ENCODE peak calls at places on chromosomes 6 and 20, in seven cellular contexts. W is SK-N-SH, I is T47D, F is HCT116, H is GM12878, T is HepG2, A is K562. D is an unnamed sample.

GRCh38 chr6:153941768-153942167 is 97.3 kb upstream of the OPRM1 start:
- DNase-seq in I (no peak), H (no peak), T (peak), A (no peak), F (no peak), W (no peak), D (no peak)

GRCh38 chr6:137927777-137928218 is 60.7 kb downstream of the TNFAIP3 start:
- DNase-seq in F (no peak), I (no peak), W (no peak), H (peak), T (no peak), A (no peak), D (no peak)

GRCh38 chr6:140043357-140043756 is 668.9 kb upstream of the CITED2 start:
- DNase-seq in W (no peak), H (no peak), F (peak), T (no peak), A (no peak), I (no peak), D (no peak)

GRCh38 chr6:121190122-121190521 is 144.2 kb downstream of the TBC1D32 start:
- DNase-seq in F (no peak), A (no peak), I (no peak), T (no peak), H (no peak), W (no peak), D (no peak)

GRCh38 chr20:3239026-3239866 is at the start of gene SLC4A11:
- DNase-seq in W (peak), A (peak), T (peak), F (peak), H (no peak), I (peak), D (peak)

GRCh38 chr6:14638932-14639875 is 521.6 kb downstream of the CD83 start:
- DNase-seq in H (peak), T (no peak), A (peak), F (no peak), I (no peak), W (peak), D (no peak)

GRCh38 chr6:2938004-2938631 is 33.2 kb downstream of the SERPINB6 start:
- DNase-seq in F (no peak), I (no peak), H (no peak), A (no peak), T (no peak), W (no peak), D (no peak)

GRCh38 chr6:82248233-82248735 is 740 bp upstream of the IBTK start:
- DNase-seq in A (peak), T (peak), I (peak), H (no peak), W (no peak), F (peak), D (no peak)

GRCh38 chr20:63346131-63347080 is 14.7 kb downstream of the CHRNA4 start:
- DNase-seq in A (no peak), F (no peak), T (no peak), I (no peak), H (no peak), W (no peak), D (no peak)

GRCh38 chr6:169976301-169977081 is 225.1 kb downstream of the ERMARD start:
- DNase-seq in W (no peak), T (no peak), H (no peak), F (no peak), A (no peak), I (no peak), D (no peak)

GRCh38 chr6:160510199-160510598 is 153.9 kb downstream of the LPA start:
- DNase-seq in F (no peak), I (no peak), H (no peak), W (no peak), A (peak), T (no peak), D (no peak)

GRCh38 chr6:159056003-159056402 is 11.2 kb upstream of the TAGAP start:
- DNase-seq in I (no peak), W (no peak), F (no peak), T (no peak), H (no peak), A (no peak), D (no peak)

GRCh38 chr6:141498980-141499379 is 633.7 kb upstream of the GJE1 start:
- DNase-seq in W (no peak), T (no peak), I (no peak), A (no peak), F (no peak), H (no peak), D (no peak)

GRCh38 chr20:43938932-43939761 is 24.5 kb downstream of the TOX2 start:
- DNase-seq in H (no peak), I (peak), T (peak), F (no peak), W (no peak), A (no peak), D (no peak)

GRCh38 chr20:57501461-57502330 is 23.2 kb downstream of the CTCFL start:
- DNase-seq in I (peak), T (no peak), F (no peak), W (no peak), A (no peak), H (no peak), D (no peak)

GRCh38 chr6:34867484-34867883 is 20.4 kb downstream of the TAF11 start:
- DNase-seq in F (no peak), W (no peak), T (peak), A (no peak), I (peak), H (no peak), D (no peak)

GRCh38 chr20:33561981-33562601 is 72.2 kb downstream of the CBFA2T2 start:
- DNase-seq in H (no peak), F (peak), W (peak), A (peak), T (peak), I (peak), D (no peak)

GRCh38 chr6:135867332-135867731 is 15.8 kb downstream of the PDE7B start:
- DNase-seq in A (no peak), I (no peak), W (no peak), F (no peak), H (no peak), T (no peak), D (no peak)

GRCh38 chr6:168526841-168527281 is 85.9 kb downstream of the SMOC2 start:
- DNase-seq in I (peak), F (no peak), H (no peak), T (no peak), W (no peak), A (no peak), D (no peak)

GRCh38 chr20:39259808-39260207 is 297.7 kb downstream of the DHX35 start:
- DNase-seq in T (no peak), F (no peak), I (peak), W (no peak), A (no peak), H (no peak), D (no peak)

GRCh38 chr20:18310592-18310991 is 22.3 kb downstream of the ZNF133 start:
- DNase-seq in T (no peak), A (no peak), W (no peak), I (no peak), H (no peak), F (no peak), D (no peak)

GRCh38 chr6:3324262-3324942 is 65.7 kb downstream of the PSMG4 start:
- DNase-seq in I (no peak), T (peak), A (peak), F (no peak), H (peak), W (no peak), D (no peak)

GRCh38 chr6:53130891-53131290 is 17.8 kb downstream of the GCM1 start:
- DNase-seq in F (no peak), A (no peak), T (no peak), I (no peak), W (no peak), H (no peak), D (no peak)

GRCh38 chr20:23114448-23114847 is 28.3 kb upstream of the CD93 start:
- DNase-seq in H (no peak), W (no peak), T (no peak), F (no peak), I (no peak), A (no peak), D (no peak)

GRCh38 chr6:12344949-12345693 is 55.0 kb downstream of the EDN1 start:
- DNase-seq in H (no peak), A (no peak), T (no peak), I (peak), W (no peak), F (no peak), D (no peak)

GRCh38 chr6:16343593-16343992 is 105.2 kb downstream of the GMPR start:
- DNase-seq in F (no peak), H (no peak), W (no peak), T (no peak), A (no peak), I (no peak), D (no peak)

GRCh38 chr6:16344756-16345155 is 106.4 kb downstream of the GMPR start:
- DNase-seq in W (no peak), I (no peak), A (no peak), F (no peak), T (no peak), H (no peak), D (no peak)

GRCh38 chr6:16345449-16346330 is 107.3 kb downstream of the GMPR start:
- DNase-seq in T (peak), F (no peak), W (peak), A (peak), H (no peak), I (no peak), D (no peak)

GRCh38 chr6:16352258-16352635 is 113.9 kb downstream of the GMPR start:
- DNase-seq in F (no peak), A (no peak), H (no peak), T (no peak), I (no peak), W (no peak), D (no peak)

GRCh38 chr6:16346831-16347230 is 108.4 kb downstream of the GMPR start:
- DNase-seq in F (no peak), T (no peak), W (no peak), I (no peak), H (no peak), A (no peak), D (no peak)
- TF ChIP-seq JUND in F (no peak), T (no peak), W (no peak), I (no peak), H (no peak), A (no peak), D (no peak)

DNA sequence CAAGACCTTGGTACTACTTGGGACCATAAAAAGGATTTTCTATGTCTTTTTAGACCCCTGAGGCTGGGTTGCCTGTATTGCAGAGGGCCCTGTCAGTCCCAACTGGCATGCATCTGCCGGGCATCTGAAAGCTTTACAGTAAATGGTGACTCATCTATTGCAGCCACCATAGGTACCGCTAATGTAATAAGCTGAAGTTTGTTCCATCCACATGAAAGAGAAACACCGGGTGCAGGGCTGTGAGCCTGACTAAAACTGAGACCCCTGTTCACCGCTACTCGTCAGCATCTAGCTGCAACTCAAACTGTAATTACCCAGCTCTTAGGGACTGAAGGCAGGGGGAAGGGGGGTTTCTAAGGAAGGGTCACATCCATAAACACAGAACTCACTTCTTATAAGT is 49.5 kb downstream of the TRERF1 start:
- DNase-seq in A (no peak), H (peak), T (no peak), W (peak), I (no peak), F (peak), D (no peak)
- TF ChIP-seq JUND in A (no peak), H (peak), T (no peak), W (peak), I (no peak), F (peak), D (no peak)

GRCh38 chr20:45235995-45236394 is 14.8 kb downstream of the SEMG2 start:
- DNase-seq in T (no peak), W (no peak), I (peak), A (peak), F (no peak), H (no peak), D (peak)
- TF ChIP-seq JUND in T (no peak), W (no peak), I (no peak), A (no peak), F (no peak), H (no peak), D (no peak)

GRCh38 chr6:73236147-73236750 is 11.0 kb upstream of the KHDC1L start:
- DNase-seq in F (no peak), I (no peak), A (no peak), T (no peak), H (no peak), W (no peak), D (no peak)
- TF ChIP-seq JUND in F (no peak), I (no peak), A (no peak), T (no peak), H (no peak), W (peak), D (no peak)

DNA sequence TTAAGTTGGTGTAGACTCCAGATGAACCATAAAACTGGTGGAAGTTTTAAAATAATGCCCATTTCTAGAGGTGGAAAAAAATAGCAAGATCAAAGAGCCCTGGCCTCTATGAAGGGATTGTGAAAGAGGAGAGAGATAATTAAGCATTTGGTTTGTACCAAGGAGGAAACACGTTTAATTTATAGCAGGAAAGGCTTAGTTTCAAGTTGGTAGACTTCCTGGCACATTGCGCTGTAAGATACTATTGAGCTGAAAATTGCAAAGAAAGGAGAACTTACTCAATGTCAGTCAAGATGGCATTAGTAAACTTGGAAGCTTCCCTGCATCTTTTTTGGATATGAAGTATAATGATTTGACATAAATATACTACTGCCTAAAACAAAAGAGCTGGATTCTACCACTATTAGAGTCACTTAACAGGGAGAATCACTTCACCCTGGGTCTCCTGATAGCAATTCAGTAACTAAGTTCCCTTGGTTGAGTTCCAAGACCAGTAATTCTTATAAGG is 24.4 kb downstream of the MARCKS start:
- DNase-seq in H (no peak), F (no peak), T (no peak), W (no peak), A (no peak), I (no peak), D (no peak)
- TF ChIP-seq JUND in H (no peak), F (no peak), T (no peak), W (no peak), A (no peak), I (no peak), D (no peak)

GRCh38 chr6:105883966-105884365 is 202.2 kb upstream of the PRDM1 start:
- DNase-seq in T (no peak), F (no peak), I (no peak), H (no peak), A (no peak), W (no peak), D (no peak)

GRCh38 chr6:105882833-105883232 is 203.3 kb upstream of the PRDM1 start:
- DNase-seq in A (no peak), F (no peak), I (no peak), H (no peak), T (no peak), W (no peak), D (no peak)

GRCh38 chr6:105882071-105882803 is 203.9 kb upstream of the PRDM1 start:
- DNase-seq in W (no peak), F (no peak), A (no peak), I (peak), H (no peak), T (no peak), D (no peak)

GRCh38 chr6:105879902-105880547 is 206.1 kb upstream of the PRDM1 start:
- DNase-seq in W (no peak), H (peak), I (no peak), A (no peak), T (no peak), F (no peak), D (no peak)

GRCh38 chr6:105881608-105882007 is 204.5 kb upstream of the PRDM1 start:
- DNase-seq in H (no peak), T (no peak), A (no peak), I (no peak), W (no peak), F (no peak), D (no peak)
- TF ChIP-seq JUND in H (no peak), T (no peak), A (no peak), I (no peak), W (no peak), F (no peak), D (no peak)

GRCh38 chr6:4606681-4607025 is 169.6 kb upstream of the CDYL start:
- DNase-seq in A (no peak), W (no peak), H (no peak), I (no peak), F (no peak), T (no peak), D (no peak)

GRCh38 chr6:4606016-4606415 is 170.2 kb upstream of the CDYL start:
- DNase-seq in I (no peak), F (no peak), T (no peak), H (no peak), W (no peak), A (no peak), D (no peak)

GRCh38 chr6:4607026-4607704 is 169.0 kb upstream of the CDYL start:
- DNase-seq in A (no peak), W (no peak), I (peak), T (no peak), H (no peak), F (peak), D (no peak)

GRCh38 chr6:4603291-4603690 is 172.9 kb upstream of the CDYL start:
- DNase-seq in F (peak), W (no peak), A (no peak), H (no peak), T (no peak), I (no peak), D (no peak)

DNA sequence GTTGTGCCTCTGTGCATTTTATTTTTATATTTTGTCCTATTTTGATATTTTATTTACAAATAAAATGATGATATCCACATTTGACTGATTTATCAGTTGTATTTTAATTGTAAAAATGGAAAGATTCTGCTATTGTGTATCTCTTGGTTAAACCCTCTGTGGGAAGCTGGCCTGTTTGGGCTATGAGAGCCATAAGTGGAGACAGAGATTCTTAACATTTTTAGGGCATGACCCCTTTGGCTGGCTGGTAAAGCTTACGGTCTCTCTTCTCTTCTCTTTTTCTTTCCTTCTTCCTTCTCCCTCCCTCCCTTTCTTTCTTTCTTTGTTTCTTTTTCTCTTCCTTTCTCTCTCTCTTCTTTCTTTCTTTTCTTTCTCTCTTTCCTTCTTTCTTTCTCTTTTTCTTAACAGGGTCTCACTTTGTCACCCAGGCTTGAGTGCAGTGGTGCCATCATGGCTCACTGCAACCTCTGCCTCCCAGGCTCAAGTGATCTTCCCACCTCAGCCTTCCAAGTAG is 172.3 kb upstream of the CDYL start:
- DNase-seq in H (no peak), T (no peak), W (no peak), I (no peak), F (no peak), A (no peak), D (no peak)
- TF ChIP-seq JUND in H (no peak), T (no peak), W (no peak), I (no peak), F (no peak), A (no peak), D (no peak)

DNA sequence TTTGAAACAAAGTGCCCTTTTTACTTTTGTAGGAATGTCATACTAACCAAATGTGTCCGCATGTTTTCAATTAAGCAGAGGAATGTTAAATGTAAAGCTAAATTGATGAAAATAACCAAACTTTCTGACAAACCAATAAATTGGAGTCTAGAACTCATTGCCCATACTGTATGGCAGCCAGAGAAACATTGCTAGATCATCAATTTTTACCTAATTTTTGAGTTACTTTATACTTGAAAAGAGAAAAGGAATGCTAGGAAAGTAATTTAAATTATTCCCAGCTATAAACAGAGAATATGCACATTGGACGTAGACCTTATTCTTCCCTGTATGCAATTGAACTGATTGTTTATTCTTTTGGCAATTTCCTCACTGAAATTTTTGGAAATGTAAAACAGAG is 44.4 kb downstream of the RPS12 start:
- DNase-seq in H (no peak), T (no peak), I (no peak), W (no peak), A (no peak), F (no peak), D (no peak)
- TF ChIP-seq JUND in H (no peak), T (no peak), I (no peak), W (no peak), A (no peak), F (no peak), D (no peak)

GRCh38 chr20:32415494-32415893 is 57.4 kb downstream of the ASXL1 start:
- DNase-seq in F (no peak), A (no peak), I (no peak), H (no peak), T (no peak), W (no peak), D (no peak)
- TF ChIP-seq JUND in F (no peak), A (no peak), I (no peak), H (no peak), T (no peak), W (no peak), D (no peak)

DNA sequence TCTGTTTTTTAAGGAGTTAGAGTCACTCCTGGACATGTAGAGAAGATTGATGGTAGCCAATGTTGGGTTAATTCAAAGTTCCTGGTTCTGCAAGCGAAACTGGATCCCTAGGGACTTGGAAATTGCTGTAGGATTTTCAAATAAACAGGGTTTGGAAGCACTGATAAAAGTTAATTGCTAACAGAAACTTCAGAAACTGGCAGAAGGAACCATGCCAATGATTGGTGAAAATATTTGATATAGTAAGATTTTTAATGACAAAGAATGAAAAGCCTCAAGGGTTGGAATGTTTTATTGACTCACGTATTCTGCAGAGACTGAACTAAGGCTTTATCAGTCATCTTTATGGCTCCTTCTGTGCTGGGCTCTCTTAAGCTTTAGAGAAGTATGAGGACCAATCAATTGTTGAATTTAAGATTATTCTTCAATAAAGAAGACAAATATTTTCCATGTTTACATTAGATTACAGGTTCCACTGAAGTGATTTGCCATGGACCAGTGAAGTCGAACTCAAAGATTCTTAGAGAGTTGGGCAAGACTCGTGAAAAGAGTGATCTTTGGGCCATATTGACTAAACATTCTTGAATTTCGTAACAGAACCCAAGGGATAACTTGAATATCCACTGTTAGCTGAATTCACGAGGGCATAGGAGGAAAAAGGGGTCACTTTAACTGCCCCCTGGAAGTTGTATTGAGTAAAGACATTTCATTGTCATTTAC is 371.4 kb downstream of the HDGFL1 start:
- DNase-seq in T (no peak), A (no peak), I (peak), F (no peak), W (no peak), H (no peak), D (no peak)
- TF ChIP-seq JUND in T (no peak), A (no peak), I (no peak), F (no peak), W (no peak), H (no peak), D (no peak)